ENCODE peak calls at places on chromosomes 12 and 14, in five cellular contexts. Y is BE2C, T is right cardiac atrium, K is fibroblast of lung, X is right atrium auricular region. F is an unnamed sample. For H3K4me1, the result is how much of the 10 kb centered on the place peaks cover.

GRCh38 chr12:100337727-100338126 is 19.1 kb upstream of the SLC17A8 start:
- DNase-seq in Y (no peak), X (no peak), K (no peak), T (no peak), F (no peak)

GRCh38 chr12:63208956-63209355 is 58.0 kb upstream of the AVPR1A start:
- DNase-seq in K (no peak), X (no peak), T (no peak), Y (no peak), F (no peak)

GRCh38 chr14:74584966-74585365 is 27.1 kb downstream of the LTBP2 start:
- DNase-seq in X (no peak), K (no peak), T (no peak), Y (no peak), F (no peak)

GRCh38 chr14:23119362-23120327 is 590 bp upstream of the CEBPE start:
- DNase-seq in K (no peak), T (no peak), X (no peak), Y (no peak), F (no peak)

GRCh38 chr14:34792593-34792992 is 78.2 kb upstream of the CFL2 start:
- DNase-seq in T (no peak), K (no peak), Y (no peak), X (no peak), F (no peak)

GRCh38 chr14:22981090-22982012 is 1.0 kb downstream of the AJUBA start:
- DNase-seq in K (peak), X (no peak), Y (peak), T (no peak), F (no peak)

GRCh38 chr14:97185186-97185585 is 388.0 kb downstream of the VRK1 start:
- DNase-seq in K (peak), X (no peak), T (no peak), Y (no peak), F (no peak)

GRCh38 chr12:89528434-89528833 is 2.6 kb upstream of the POC1B start:
- DNase-seq in T (no peak), X (no peak), K (no peak), Y (no peak), F (no peak)

GRCh38 chr12:94244165-94245133 is 96.1 kb downstream of the PLXNC1 start:
- DNase-seq in T (no peak), X (no peak), Y (no peak), K (no peak), F (no peak)

GRCh38 chr12:112285600-112286401 is 96.4 kb downstream of the HECTD4 start:
- DNase-seq in X (no peak), K (no peak), Y (no peak), T (no peak), F (no peak)

GRCh38 chr12:116662612-116663144 is 75.2 kb downstream of the SPRING1 start:
- DNase-seq in X (no peak), Y (peak), K (peak), T (no peak), F (no peak)

GRCh38 chr12:6954754-6955461 is 3.8 kb downstream of the PTPN6 start:
- DNase-seq in X (no peak), K (no peak), T (peak), Y (no peak), F (peak)
- H3K4me1 ChIP-seq in X (under half), K (under half), T (under half), Y (under half), F (under half)

DNA sequence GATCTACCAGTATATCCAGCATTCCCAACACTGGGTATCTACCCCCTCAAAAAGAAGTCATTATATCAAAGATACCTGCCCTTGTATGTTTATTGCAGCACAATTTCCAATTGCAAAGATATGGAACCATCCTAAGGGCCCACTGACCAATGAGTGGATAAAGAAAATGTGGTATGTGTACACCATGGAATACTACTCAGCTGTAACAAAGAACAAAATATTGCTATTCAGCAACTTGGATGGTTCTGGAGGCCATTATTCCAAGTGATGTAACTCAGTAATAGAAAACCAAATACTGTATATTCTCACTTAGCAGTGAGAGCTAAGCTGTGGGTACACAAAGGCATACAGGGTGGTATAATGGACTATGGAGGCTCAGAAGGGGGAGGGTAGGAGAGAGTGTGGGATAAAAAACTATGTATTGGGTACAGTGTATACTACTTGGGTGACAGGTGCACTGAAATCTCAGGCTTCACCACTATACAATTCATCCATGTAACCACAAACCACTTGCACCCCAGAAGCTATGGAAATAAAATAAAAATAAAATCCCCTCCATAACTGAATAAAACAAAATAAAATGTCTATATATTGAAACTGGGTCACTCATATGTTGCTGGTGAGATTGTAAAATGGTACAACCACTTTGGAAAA is 34.7 kb upstream of the STK38L start:
- DNase-seq in X (no peak), Y (no peak), T (no peak), K (no peak), F (no peak)
- H3K4me1 ChIP-seq in X (under half), Y (under half), T (under half), K (under half), F (under half)

GRCh38 chr14:99598774-99599173 is 5.2 kb downstream of the CCDC85C start:
- DNase-seq in T (no peak), X (no peak), K (no peak), Y (no peak), F (no peak)
- H3K4me1 ChIP-seq in T (under half), X (half or more), K (under half), Y (half or more), F (half or more)

GRCh38 chr12:27545666-27546065 is 21.7 kb downstream of the PPFIBP1 start:
- DNase-seq in T (no peak), X (no peak), Y (no peak), K (peak), F (no peak)

GRCh38 chr12:27549801-27550652 is 26.0 kb downstream of the PPFIBP1 start:
- DNase-seq in T (peak), K (peak), Y (peak), X (peak), F (peak)

GRCh38 chr12:27548301-27549199 is 24.5 kb downstream of the PPFIBP1 start:
- DNase-seq in Y (no peak), K (no peak), X (no peak), T (no peak), F (no peak)

GRCh38 chr12:27549231-27549800 is 25.3 kb downstream of the PPFIBP1 start:
- DNase-seq in Y (no peak), T (no peak), K (peak), X (no peak), F (no peak)

GRCh38 chr12:27547592-27547991 is 23.6 kb downstream of the PPFIBP1 start:
- DNase-seq in K (no peak), X (no peak), T (no peak), Y (no peak), F (no peak)
- H3K4me1 ChIP-seq in K (under half), X (half or more), T (under half), Y (under half), F (half or more)

GRCh38 chr12:28010036-28010435 is 37.5 kb upstream of the PTHLH start:
- DNase-seq in Y (no peak), X (no peak), T (no peak), K (no peak), F (no peak)
- H3K4me1 ChIP-seq in Y (under half), X (under half), T (under half), K (under half), F (under half)

DNA sequence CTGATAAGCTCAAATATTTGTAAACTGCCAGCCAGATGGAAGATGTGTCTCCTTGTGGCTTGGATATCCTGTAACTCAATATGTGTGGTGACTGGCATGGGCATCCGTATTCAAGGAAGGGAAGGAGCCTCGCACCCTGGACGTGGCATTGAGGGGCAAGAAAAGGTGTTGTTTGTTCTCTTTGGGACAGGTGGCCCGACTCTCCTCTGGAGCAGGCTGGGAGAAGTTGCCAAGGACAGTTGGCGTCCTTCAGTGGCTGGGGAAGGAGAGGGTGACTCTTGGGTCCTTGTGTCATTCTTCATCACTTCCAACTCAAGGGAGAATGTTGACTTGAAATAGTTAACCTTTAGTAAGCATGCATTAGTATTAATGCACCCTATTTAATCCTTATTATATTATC is 39.6 kb downstream of the CACNA1C start:
- DNase-seq in X (no peak), K (no peak), Y (no peak), T (no peak), F (no peak)
- H3K4me1 ChIP-seq in X (under half), K (under half), Y (under half), T (under half), F (half or more)

DNA sequence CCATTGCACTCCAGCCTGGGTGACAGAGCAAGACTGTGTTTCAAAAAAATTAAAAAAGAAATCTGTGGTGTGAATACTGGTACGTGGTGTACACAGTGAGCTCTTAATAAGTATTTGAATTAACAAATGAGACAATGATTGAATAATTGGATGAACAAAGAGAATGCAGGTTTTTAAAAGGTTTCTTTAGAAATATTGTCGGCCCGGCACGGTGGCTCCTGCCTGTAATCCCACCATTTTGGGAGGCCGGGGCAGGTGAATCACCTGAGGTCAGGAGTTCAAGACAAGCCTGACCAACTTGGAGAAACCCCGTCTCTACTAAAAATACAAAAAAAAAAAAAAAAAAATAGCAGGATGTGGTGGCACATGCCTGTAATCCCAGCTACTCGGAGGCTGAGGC is 6.6 kb downstream of the HIF1A start:
- DNase-seq in Y (no peak), T (no peak), K (no peak), X (no peak), F (no peak)
- H3K4me1 ChIP-seq in Y (under half), T (under half), K (under half), X (under half), F (half or more)

DNA sequence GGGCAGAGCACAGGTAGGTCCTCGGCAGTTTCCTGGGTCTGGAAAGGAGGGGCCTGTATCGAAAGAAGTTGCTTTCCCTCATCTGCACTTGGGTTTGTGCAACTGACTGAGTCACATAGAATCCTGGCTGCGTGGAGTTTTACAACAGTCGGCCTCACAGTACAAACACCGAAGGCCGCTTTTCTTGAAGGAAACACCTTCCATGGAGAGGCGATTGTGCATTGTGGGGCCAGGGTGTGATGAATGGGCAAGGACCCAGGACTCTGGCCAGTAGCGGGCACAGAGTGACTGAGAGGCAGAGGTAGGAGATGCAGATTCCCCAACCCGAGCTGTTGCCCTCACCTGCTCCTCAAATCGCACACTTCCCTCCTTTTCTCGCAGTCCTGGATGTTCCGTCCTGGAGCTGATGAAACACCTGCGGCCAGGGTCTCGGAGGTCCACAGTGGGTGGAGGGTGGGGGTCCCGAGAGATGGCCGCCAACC is 7.7 kb downstream of the CCND2 start:
- DNase-seq in T (no peak), X (no peak), K (no peak), Y (no peak), F (no peak)
- H3K4me1 ChIP-seq in T (under half), X (half or more), K (under half), Y (under half), F (half or more)